ENCODE peak calls at places on chromosomes 5 and 9, in five cellular contexts. B is prostate gland, E is A549, U is HCT116, V is IMR-90. F is an unnamed sample.
A peak's percentile ranks its signal among the peaks of the same experiment; 100 is the strongest.

GRCh38 chr9:38026840-38027527 is 42.0 kb downstream of the SHB start:
- DNase-seq in B (no peak), E (no peak), V (no peak), U (no peak), F (no peak)

GRCh38 chr5:103218164-103218563 is 40.4 kb upstream of the MACIR start:
- DNase-seq in B (no peak), E (no peak), V (peak; percentile 87), U (no peak), F (no peak)

GRCh38 chr5:33671700-33672291 is 220.0 kb downstream of the ADAMTS12 start:
- DNase-seq in B (no peak), V (no peak), U (no peak), E (no peak), F (no peak)

GRCh38 chr5:101390317-101390908 is 487.3 kb upstream of the ST8SIA4 start:
- DNase-seq in V (peak; percentile 45), U (peak; percentile 57), E (no peak), B (no peak), F (no peak)

GRCh38 chr5:13831236-13831810 is 113.2 kb downstream of the DNAH5 start:
- DNase-seq in U (no peak), E (no peak), V (peak; percentile 71), B (no peak), F (no peak)

GRCh38 chr5:168851902-168852321 is 272.7 kb upstream of the PANK3 start:
- DNase-seq in V (no peak), U (no peak), B (no peak), E (no peak), F (peak; percentile 74)

GRCh38 chr5:17396247-17396646 is 101.8 kb upstream of the TAF11L2 start:
- DNase-seq in V (peak; percentile 39), U (no peak), B (no peak), E (no peak), F (no peak)

GRCh38 chr5:102807878-102808502 is 52.9 kb downstream of the PAM start:
- DNase-seq in V (peak; percentile 79), U (no peak), E (no peak), B (no peak), F (no peak)

GRCh38 chr5:30502277-30502676 is 691.2 kb upstream of the CDH6 start:
- DNase-seq in E (no peak), V (peak; percentile 52), B (no peak), U (no peak), F (no peak)

GRCh38 chr9:4832786-4833579 is 40.2 kb downstream of the RCL1 start:
- DNase-seq in B (no peak), E (peak; percentile 70), V (peak; percentile 100), U (peak; percentile 94), F (peak; percentile 36)

GRCh38 chr9:38432922-38433510 is 8.8 kb upstream of the IGFBPL1 start:
- DNase-seq in V (peak; percentile 54), E (peak; percentile 34), B (no peak), U (peak; percentile 37), F (no peak)

GRCh38 chr5:170541146-170541769 is 37.4 kb downstream of the KCNIP1 start:
- DNase-seq in E (no peak), B (no peak), U (no peak), V (no peak), F (no peak)

GRCh38 chr5:112795944-112796678 is 58.4 kb downstream of the APC start:
- DNase-seq in U (no peak), B (no peak), V (no peak), E (no peak), F (no peak)

GRCh38 chr5:38666668-38667498 is 110.4 kb upstream of the LIFR start:
- DNase-seq in V (peak; percentile 34), U (peak; percentile 19), B (peak; percentile 73), E (peak; percentile 43), F (peak; percentile 32)

GRCh38 chr5:55510523-55510880 is 24.3 kb downstream of the PLPP1 start:
- DNase-seq in U (no peak), V (no peak), E (no peak), B (no peak), F (no peak)

GRCh38 chr5:55509097-55509496 is 25.7 kb downstream of the PLPP1 start:
- DNase-seq in B (no peak), U (no peak), E (no peak), V (no peak), F (no peak)

GRCh38 chr5:55511010-55511409 is 23.8 kb downstream of the PLPP1 start:
- DNase-seq in B (no peak), V (no peak), U (no peak), E (no peak), F (no peak)

GRCh38 chr5:55507574-55507973 is 27.2 kb downstream of the PLPP1 start:
- DNase-seq in B (no peak), U (no peak), V (no peak), E (no peak), F (no peak)

DNA sequence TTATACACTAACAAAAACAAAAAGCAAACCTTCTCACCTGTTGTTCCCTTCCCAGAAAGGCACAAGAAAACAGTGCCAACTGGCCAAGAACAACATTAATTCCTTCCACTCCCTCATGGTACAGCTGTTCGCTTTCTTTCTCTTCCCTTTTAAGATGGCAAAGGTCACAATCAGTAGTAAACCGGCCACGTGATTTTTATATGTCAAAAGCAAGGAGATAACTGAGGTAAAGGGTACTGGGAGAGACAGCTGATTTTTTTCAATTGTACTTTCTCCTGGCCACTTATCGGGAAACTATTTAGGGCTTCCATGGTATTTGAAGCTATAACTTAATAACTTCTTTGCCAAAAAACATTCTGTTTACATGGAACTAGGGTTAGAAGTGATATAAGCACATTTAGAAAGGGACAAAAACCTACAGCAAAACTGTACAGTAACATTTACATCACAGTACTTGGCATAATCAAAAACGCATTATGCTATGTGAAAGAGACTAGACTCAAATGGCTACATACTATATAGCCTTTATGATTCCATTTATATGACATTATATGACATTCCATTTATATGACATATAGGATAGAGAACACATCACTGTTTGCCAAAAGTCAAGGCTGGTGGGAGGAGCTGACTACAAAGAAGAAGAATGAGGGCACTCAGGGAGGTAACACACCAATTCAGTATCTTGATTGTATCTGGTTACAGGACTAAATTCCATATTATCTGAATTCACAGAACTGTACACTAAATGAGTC is 24.8 kb downstream of the PLPP1 start:
- DNase-seq in B (no peak), E (no peak), U (no peak), V (peak; percentile 19), F (no peak)
- H3K27ac ChIP-seq in B (peak overlapping the region; percentile 1), E (no peak overlapping the region), U (no peak overlapping the region), V (no peak overlapping the region), F (no peak overlapping the region)

GRCh38 chr5:148829734-148830133 is 3.3 kb downstream of the ADRB2 start:
- DNase-seq in U (no peak), V (no peak), E (no peak), B (no peak), F (no peak)

GRCh38 chr5:148830220-148830619 is 3.8 kb downstream of the ADRB2 start:
- DNase-seq in B (no peak), U (no peak), E (no peak), V (no peak), F (no peak)

GRCh38 chr5:148827723-148828122 is 1.3 kb downstream of the ADRB2 start:
- DNase-seq in B (no peak), U (no peak), E (no peak), V (peak; percentile 18), F (no peak)

GRCh38 chr5:148829248-148829594 is 2.8 kb downstream of the ADRB2 start:
- DNase-seq in E (no peak), B (no peak), V (no peak), U (no peak), F (no peak)

GRCh38 chr5:148828461-148829247 is 2.2 kb downstream of the ADRB2 start:
- DNase-seq in V (peak; percentile 38), B (no peak), U (no peak), E (no peak), F (no peak)
- TF ChIP-seq POLR2A in V (no peak), B (no peak), U (no peak), E (no peak), F (no peak)

GRCh38 chr9:134492281-134492691 is 149.3 kb upstream of the COL5A1 start:
- DNase-seq in B (no peak), V (peak; percentile 91), U (no peak), E (no peak), F (no peak)

GRCh38 chr9:134490446-134490845 is 151.2 kb upstream of the COL5A1 start:
- DNase-seq in V (no peak), E (no peak), B (no peak), U (no peak), F (no peak)

GRCh38 chr9:134491436-134491835 is 150.2 kb upstream of the COL5A1 start:
- DNase-seq in U (no peak), V (no peak), E (no peak), B (no peak), F (no peak)

GRCh38 chr9:134492721-134493470 is 148.7 kb upstream of the COL5A1 start:
- DNase-seq in E (no peak), U (no peak), B (no peak), V (no peak), F (no peak)

GRCh38 chr9:134491856-134492255 is 149.7 kb upstream of the COL5A1 start:
- DNase-seq in V (no peak), B (no peak), E (no peak), U (no peak), F (no peak)
- H3K27ac ChIP-seq in V (peak overlapping the region; percentile 73), B (no peak overlapping the region), E (no peak overlapping the region), U (no peak overlapping the region), F (peak overlapping the region; percentile 25)

DNA sequence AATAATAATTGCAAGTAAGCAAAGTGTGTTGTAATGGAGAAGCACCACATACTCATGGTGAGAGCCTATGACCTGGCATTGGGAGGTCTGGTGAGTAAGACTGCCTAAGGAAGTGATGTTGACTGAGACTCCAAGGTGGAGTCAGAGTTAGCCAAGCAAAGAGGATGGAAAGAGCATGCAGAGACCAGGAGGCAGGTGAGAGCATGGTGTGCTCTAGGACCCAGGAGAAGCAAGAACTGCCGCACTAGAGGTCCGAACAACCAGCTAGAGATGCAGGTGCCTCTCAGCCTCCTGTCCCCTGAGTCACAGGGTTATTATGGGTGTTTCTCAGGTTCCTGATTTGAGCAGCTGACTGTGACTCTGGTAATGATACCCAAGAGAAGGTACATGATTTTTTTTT is 27.3 kb downstream of the ANP32B start:
- DNase-seq in U (no peak), B (no peak), V (peak; percentile 64), E (no peak), F (no peak)
- TF ChIP-seq POLR2A in U (no peak), B (no peak), V (no peak), E (no peak), F (no peak)

GRCh38 chr5:176899296-176899891 is at the start of gene HK3:
- DNase-seq in V (no peak), U (no peak), B (no peak), E (no peak), F (no peak)
- H3K27ac ChIP-seq in V (no peak within 1 kb of the TSS), U (no peak within 1 kb of the TSS), B (no peak within 1 kb of the TSS), E (no peak within 1 kb of the TSS), F (no peak within 1 kb of the TSS)

F was measured in adrenal gland.